ENCODE peak calls at places on chromosomes 7 and 10, in seven cellular contexts. H is NCI-H1105 treated with DMSO at 0.1 percent for 48 hours; N is activated T-helper 9 cell treated with anti-CD3 and anti-CD28 coated beads, Interleukin-2, amount 50 U/mL, for 16 hours; F is Daoy; A is CD8-positive, alpha-beta T cell; B is ovary; Q is cardiac muscle cell. E is an unnamed sample.

GRCh38 chr7:37480642-37481041 is 32.0 kb upstream of the ELMO1 start:
- DNase-seq in H (no peak), N (no peak), F (peak; percentile 77), A (no peak), B (no peak), Q (no peak), E (no peak)

GRCh38 chr10:30812018-30812851 is 182.7 kb upstream of the LYZL2 start:
- DNase-seq in H (no peak), N (no peak), F (peak; percentile 42), A (no peak), B (peak; percentile 79), Q (no peak), E (peak; percentile 88)

GRCh38 chr7:134691820-134692705 is 45.4 kb downstream of the BPGM start:
- DNase-seq in H (no peak), N (no peak), F (peak; percentile 78), A (no peak), B (peak; percentile 67), Q (no peak), E (peak; percentile 91)

GRCh38 chr10:70494966-70495365 is 16.4 kb downstream of the PALD1 start:
- DNase-seq in H (no peak), N (no peak), F (no peak), A (no peak), B (no peak), Q (no peak), E (no peak)

GRCh38 chr7:17041324-17041723 is 159.5 kb upstream of the AGR3 start:
- DNase-seq in H (peak; percentile 82), N (no peak), F (peak; percentile 74), A (no peak), B (no peak), Q (no peak), E (peak; percentile 88)

GRCh38 chr10:71040326-71040725 is 152.0 kb upstream of the PCBD1 start:
- DNase-seq in H (peak; percentile 25), N (no peak), F (no peak), A (no peak), B (no peak), Q (no peak), E (no peak)

GRCh38 chr10:100879741-100880360 is 32.9 kb upstream of the SLF2 start:
- DNase-seq in H (no peak), N (no peak), F (no peak), A (no peak), B (no peak), Q (peak; percentile 47), E (no peak)

GRCh38 chr7:19538036-19538435 is 170.8 kb downstream of the POLR1F start:
- DNase-seq in H (peak; percentile 27), N (no peak), F (no peak), A (no peak), B (no peak), Q (no peak), E (peak; percentile 71)

GRCh38 chr10:132532784-132533560 is 4.6 kb upstream of the INPP5A start:
- DNase-seq in H (no peak), N (no peak), F (peak; percentile 90), A (no peak), B (peak; percentile 13), Q (no peak), E (peak; percentile 95)

GRCh38 chr7:32078824-32079223 is 8.6 kb upstream of the PDE1C start:
- DNase-seq in H (no peak), N (no peak), F (no peak), A (no peak), B (no peak), Q (no peak), E (no peak)

GRCh38 chr10:103881420-103882284 is 26.3 kb upstream of the SH3PXD2A start:
- DNase-seq in H (peak; percentile 77), N (no peak), F (no peak), A (no peak), B (no peak), Q (peak; percentile 30), E (no peak)

GRCh38 chr7:156198277-156198676 is 386.0 kb upstream of the SHH start:
- DNase-seq in H (no peak), N (no peak), F (no peak), A (no peak), B (no peak), Q (no peak), E (no peak)

GRCh38 chr7:138029941-138030340 is 28.1 kb upstream of the CREB3L2 start:
- DNase-seq in H (no peak), N (no peak), F (no peak), A (no peak), B (no peak), Q (no peak), E (no peak)

GRCh38 chr10:52409928-52410327 is 95.8 kb downstream of the DKK1 start:
- DNase-seq in H (no peak), N (no peak), F (no peak), A (no peak), B (no peak), Q (no peak), E (no peak)

GRCh38 chr10:14571866-14572507 is 202.7 kb downstream of the FAM107B start:
- DNase-seq in H (no peak), N (no peak), F (no peak), A (peak; percentile 79), B (no peak), Q (no peak), E (no peak)

GRCh38 chr7:22319424-22320403 is 37.2 kb downstream of the RAPGEF5 start:
- DNase-seq in H (peak; percentile 82), N (no peak), F (no peak), A (no peak), B (no peak), Q (no peak), E (no peak)

GRCh38 chr10:101397140-101397539 is 43.2 kb downstream of the BTRC start:
- DNase-seq in H (peak; percentile 2), N (no peak), F (peak; percentile 13), A (no peak), B (peak; percentile 53), Q (peak; percentile 13), E (peak; percentile 47)

GRCh38 chr10:16856567-16856966 is 39.3 kb upstream of the RSU1 start:
- DNase-seq in H (no peak), N (no peak), F (no peak), A (no peak), B (no peak), Q (no peak), E (peak; percentile 51)

GRCh38 chr7:108511939-108512338 is 14.0 kb downstream of the PNPLA8 start:
- DNase-seq in H (no peak), N (no peak), F (no peak), A (no peak), B (no peak), Q (no peak), E (no peak)

GRCh38 chr10:72081772-72082590 is 6.4 kb downstream of the SPOCK2 start:
- DNase-seq in H (no peak), N (no peak), F (no peak), A (peak; percentile 47), B (no peak), Q (no peak), E (no peak)

GRCh38 chr7:149184274-149184673 is 11.1 kb upstream of the ZNF282 start:
- DNase-seq in H (no peak), N (no peak), F (no peak), A (no peak), B (no peak), Q (no peak), E (no peak)

GRCh38 chr7:11625669-11626068 is 206.3 kb downstream of the THSD7A start:
- DNase-seq in H (no peak), N (no peak), F (no peak), A (no peak), B (no peak), Q (no peak), E (no peak)

GRCh38 chr10:80443531-80443974 is 10.6 kb upstream of the TSPAN14 start:
- DNase-seq in H (no peak), N (no peak), F (peak; percentile 45), A (no peak), B (no peak), Q (no peak), E (peak; percentile 83)

GRCh38 chr7:50068850-50069551 is 24.0 kb downstream of the ZPBP start:
- DNase-seq in H (peak; percentile 92), N (no peak), F (peak; percentile 56), A (peak; percentile 58), B (peak; percentile 31), Q (no peak), E (peak; percentile 84)

GRCh38 chr10:77283326-77283725 is 354.3 kb downstream of the KCNMA1 start:
- DNase-seq in H (no peak), N (no peak), F (no peak), A (no peak), B (no peak), Q (peak; percentile 68), E (no peak)

GRCh38 chr7:43565786-43566185 is 17.1 kb upstream of the STK17A start:
- DNase-seq in H (no peak), N (no peak), F (no peak), A (no peak), B (no peak), Q (no peak), E (peak; percentile 54)

E was measured in RPMI7951.